ENCODE peak calls at places on chromosomes 11 and 22, in eight cellular contexts. G, Q, H, I, N, M, A and C are unnamed samples.

GRCh38 chr22:23012081-23012622 is 58.2 kb upstream of the GNAZ start:
- DNase-seq in G (no peak), Q (no peak), H (peak), I (no peak), N (no peak), M (no peak), A (no peak), C (peak)

GRCh38 chr11:2507212-2507901 is 62.5 kb downstream of the KCNQ1 start:
- DNase-seq in G (no peak), Q (no peak), H (no peak), I (no peak), N (no peak), M (no peak), A (no peak), C (no peak)

GRCh38 chr11:3001496-3001895 is 9.4 kb upstream of the NAP1L4 start:
- DNase-seq in G (no peak), Q (no peak), H (no peak), I (no peak), N (peak), M (no peak), A (no peak), C (no peak)

GRCh38 chr11:46427364-46427763 is 35.8 kb upstream of the CHRM4 start:
- DNase-seq in G (no peak), Q (no peak), H (no peak), I (no peak), N (no peak), M (no peak), A (no peak), C (no peak)

GRCh38 chr22:37893583-37893983 is 12.5 kb upstream of the MICALL1 start:
- DNase-seq in G (no peak), Q (no peak), H (peak), I (no peak), N (no peak), M (no peak), A (no peak), C (no peak)

GRCh38 chr11:25423436-25424184 is 908.3 kb upstream of the ANO3 start:
- DNase-seq in G (peak), Q (peak), H (no peak), I (peak), N (no peak), M (no peak), A (no peak), C (no peak)

GRCh38 chr11:96228911-96229310 is 114.1 kb downstream of the MAML2 start:
- DNase-seq in G (peak), Q (no peak), H (no peak), I (no peak), N (no peak), M (no peak), A (no peak), C (no peak)

GRCh38 chr22:47165998-47166397 is 403.5 kb downstream of the TBC1D22A start:
- DNase-seq in G (no peak), Q (no peak), H (no peak), I (no peak), N (no peak), M (no peak), A (no peak), C (no peak)

GRCh38 chr11:102347526-102348331 is 715 bp downstream of the BIRC2 start:
- DNase-seq in G (peak), Q (peak), H (peak), I (no peak), N (peak), M (peak), A (peak), C (peak)

GRCh38 chr11:40841231-40841630 is 618.2 kb downstream of the LRRC4C start:
- DNase-seq in G (no peak), Q (no peak), H (no peak), I (no peak), N (no peak), M (no peak), A (no peak), C (no peak)

GRCh38 chr11:70720291-70720690 is 322.0 kb downstream of the CTTN start:
- DNase-seq in G (no peak), Q (no peak), H (no peak), I (no peak), N (no peak), M (no peak), A (no peak), C (no peak)

DNA sequence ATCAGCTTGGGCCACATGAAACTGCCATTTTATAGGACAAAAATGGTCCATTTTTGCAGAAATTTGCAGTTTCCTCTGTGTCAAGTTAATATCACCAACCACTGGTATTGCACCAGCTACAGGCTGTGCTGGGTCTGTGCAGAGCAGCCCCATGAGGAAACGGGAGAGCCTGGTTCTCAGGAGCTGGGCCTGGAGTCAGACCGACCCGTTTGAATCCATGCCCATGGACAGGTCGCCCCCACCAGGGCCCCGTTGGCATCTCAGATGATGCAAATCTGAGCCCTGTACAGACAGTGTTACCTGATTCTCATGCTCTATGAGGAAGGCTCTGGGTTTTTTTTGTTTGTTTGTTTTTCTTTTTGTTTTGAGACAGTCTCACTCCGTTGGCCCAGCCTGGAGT is 9.8 kb upstream of the SEC14L6 start:
- DNase-seq in G (no peak), Q (no peak), H (no peak), I (no peak), N (no peak), M (peak), A (no peak), C (peak)
- TF ChIP-seq CTCF in G (no peak), Q (peak), H (no peak), I (no peak), N (no peak), M (peak), A (no peak), C (no peak)

GRCh38 chr22:45584621-45585436 is 82.1 kb downstream of the FBLN1 start:
- DNase-seq in G (no peak), Q (no peak), H (no peak), I (no peak), N (no peak), M (no peak), A (no peak), C (no peak)
- TF ChIP-seq CTCF in G (no peak), Q (no peak), H (no peak), I (no peak), N (no peak), M (no peak), A (no peak), C (no peak)

GRCh38 chr11:65432686-65433582 is 10.3 kb downstream of the NEAT1 start:
- DNase-seq in G (peak), Q (no peak), H (no peak), I (no peak), N (no peak), M (no peak), A (no peak), C (no peak)
- TF ChIP-seq CTCF in G (no peak), Q (no peak), H (peak), I (no peak), N (peak), M (peak), A (peak), C (peak)

GRCh38 chr11:75598900-75599299 is 36.8 kb downstream of the SERPINH1 start:
- DNase-seq in G (no peak), Q (no peak), H (no peak), I (no peak), N (no peak), M (no peak), A (no peak), C (no peak)

GRCh38 chr11:75598264-75598663 is 36.2 kb downstream of the SERPINH1 start:
- DNase-seq in G (no peak), Q (no peak), H (no peak), I (no peak), N (no peak), M (no peak), A (no peak), C (no peak)

GRCh38 chr11:75596914-75597313 is 34.9 kb downstream of the SERPINH1 start:
- DNase-seq in G (no peak), Q (no peak), H (no peak), I (no peak), N (no peak), M (no peak), A (no peak), C (no peak)

GRCh38 chr11:75595511-75595910 is 33.5 kb downstream of the SERPINH1 start:
- DNase-seq in G (no peak), Q (no peak), H (no peak), I (no peak), N (no peak), M (no peak), A (no peak), C (no peak)

GRCh38 chr11:75597636-75598035 is 35.6 kb downstream of the SERPINH1 start:
- DNase-seq in G (peak), Q (peak), H (peak), I (peak), N (no peak), M (peak), A (no peak), C (peak)
- TF ChIP-seq CTCF in G (peak), Q (peak), H (peak), I (no peak), N (no peak), M (peak), A (peak), C (peak)